ENCODE peak calls at places on chromosomes 13 and 19, in eight cellular contexts. One of them, this sample, is unnamed.

GRCh38 chr13:33642374-33643065 is 175.4 kb upstream of the RFC3 start:
- DNase-seq in foreskin keratinocyte: peak; percentile 87
- DNase-seq in testis: peak; percentile 68
- DNase-seq in left ventricle myocardium inferior: peak; percentile 39
- DNase-seq in lower leg skin: peak; percentile 46
- DNase-seq in progenitor cell of endocrine pancreas: no peak
- DNase-seq in heart right ventricle: no peak
- DNase-seq in foreskin fibroblast: peak; percentile 91
- DNase-seq in this sample: peak; percentile 36

GRCh38 chr13:106570354-106570822 is 2.5 kb upstream of the ARGLU1 start:
- DNase-seq in foreskin keratinocyte: peak; percentile 84
- DNase-seq in testis: peak; percentile 87
- DNase-seq in left ventricle myocardium inferior: peak; percentile 75
- DNase-seq in lower leg skin: peak; percentile 83
- DNase-seq in progenitor cell of endocrine pancreas: peak; percentile 36
- DNase-seq in heart right ventricle: peak; percentile 70
- DNase-seq in foreskin fibroblast: peak; percentile 69
- DNase-seq in this sample: no peak

GRCh38 chr13:111905609-111905945 is 161.4 kb upstream of the SOX1 start:
- DNase-seq in foreskin keratinocyte: no peak
- DNase-seq in testis: no peak
- DNase-seq in left ventricle myocardium inferior: no peak
- DNase-seq in lower leg skin: no peak
- DNase-seq in progenitor cell of endocrine pancreas: no peak
- DNase-seq in heart right ventricle: no peak
- DNase-seq in foreskin fibroblast: no peak
- DNase-seq in this sample: no peak

GRCh38 chr13:48012668-48013067 is 11.6 kb upstream of the SUCLA2 start:
- DNase-seq in foreskin keratinocyte: no peak
- DNase-seq in testis: no peak
- DNase-seq in left ventricle myocardium inferior: no peak
- DNase-seq in lower leg skin: no peak
- DNase-seq in progenitor cell of endocrine pancreas: no peak
- DNase-seq in heart right ventricle: no peak
- DNase-seq in foreskin fibroblast: no peak
- DNase-seq in this sample: no peak

GRCh38 chr19:55229789-55230182 is 1.2 kb upstream of the TMEM86B start:
- DNase-seq in foreskin keratinocyte: no peak
- DNase-seq in testis: no peak
- DNase-seq in left ventricle myocardium inferior: no peak
- DNase-seq in lower leg skin: no peak
- DNase-seq in progenitor cell of endocrine pancreas: no peak
- DNase-seq in heart right ventricle: no peak
- DNase-seq in foreskin fibroblast: no peak
- DNase-seq in this sample: no peak

GRCh38 chr19:52734340-52734892 is 428 bp downstream of the ZNF611 start:
- DNase-seq in foreskin keratinocyte: no peak
- DNase-seq in testis: peak; percentile 18
- DNase-seq in left ventricle myocardium inferior: peak; percentile 24
- DNase-seq in lower leg skin: no peak
- DNase-seq in progenitor cell of endocrine pancreas: no peak
- DNase-seq in heart right ventricle: peak; percentile 26
- DNase-seq in foreskin fibroblast: peak; percentile 39
- DNase-seq in this sample: no peak

GRCh38 chr19:35937345-35938281 is 1.4 kb downstream of the LRFN3 start:
- DNase-seq in foreskin keratinocyte: no peak
- DNase-seq in testis: no peak
- DNase-seq in left ventricle myocardium inferior: no peak
- DNase-seq in lower leg skin: no peak
- DNase-seq in progenitor cell of endocrine pancreas: no peak
- DNase-seq in heart right ventricle: no peak
- DNase-seq in foreskin fibroblast: peak; percentile 7
- DNase-seq in this sample: no peak

GRCh38 chr13:41017744-41018582 is 1.2 kb downstream of the ELF1 start:
- DNase-seq in foreskin keratinocyte: no peak
- DNase-seq in testis: no peak
- DNase-seq in left ventricle myocardium inferior: no peak
- DNase-seq in lower leg skin: no peak
- DNase-seq in progenitor cell of endocrine pancreas: no peak
- DNase-seq in heart right ventricle: no peak
- DNase-seq in foreskin fibroblast: no peak
- DNase-seq in this sample: no peak

GRCh38 chr13:83327091-83327490 is 555.2 kb downstream of the SLITRK1 start:
- DNase-seq in foreskin keratinocyte: no peak
- DNase-seq in testis: no peak
- DNase-seq in left ventricle myocardium inferior: no peak
- DNase-seq in lower leg skin: no peak
- DNase-seq in progenitor cell of endocrine pancreas: no peak
- DNase-seq in heart right ventricle: no peak
- DNase-seq in foreskin fibroblast: peak; percentile 23
- DNase-seq in this sample: no peak

GRCh38 chr19:4977299-4978174 is 8.6 kb downstream of the KDM4B start:
- DNase-seq in foreskin keratinocyte: peak; percentile 49
- DNase-seq in testis: peak; percentile 42
- DNase-seq in left ventricle myocardium inferior: peak; percentile 56
- DNase-seq in lower leg skin: no peak
- DNase-seq in progenitor cell of endocrine pancreas: no peak
- DNase-seq in heart right ventricle: peak; percentile 66
- DNase-seq in foreskin fibroblast: peak; percentile 95
- DNase-seq in this sample: no peak

GRCh38 chr19:45172173-45172572 is 5.9 kb downstream of the TRAPPC6A start:
- DNase-seq in foreskin keratinocyte: no peak
- DNase-seq in testis: no peak
- DNase-seq in left ventricle myocardium inferior: no peak
- DNase-seq in lower leg skin: no peak
- DNase-seq in progenitor cell of endocrine pancreas: no peak
- DNase-seq in heart right ventricle: no peak
- DNase-seq in foreskin fibroblast: no peak
- DNase-seq in this sample: no peak

GRCh38 chr13:41492432-41493267 is 35.3 kb downstream of the RGCC start:
- DNase-seq in foreskin keratinocyte: no peak
- DNase-seq in testis: no peak
- DNase-seq in left ventricle myocardium inferior: no peak
- DNase-seq in lower leg skin: no peak
- DNase-seq in progenitor cell of endocrine pancreas: no peak
- DNase-seq in heart right ventricle: no peak
- DNase-seq in foreskin fibroblast: no peak
- DNase-seq in this sample: no peak

GRCh38 chr19:41302624-41303351 is 7.2 kb upstream of the CCDC97 start:
- DNase-seq in foreskin keratinocyte: no peak
- DNase-seq in testis: no peak
- DNase-seq in left ventricle myocardium inferior: no peak
- DNase-seq in lower leg skin: no peak
- DNase-seq in progenitor cell of endocrine pancreas: no peak
- DNase-seq in heart right ventricle: no peak
- DNase-seq in foreskin fibroblast: no peak
- DNase-seq in this sample: no peak

GRCh38 chr13:109919715-109920375 is 133.5 kb upstream of the IRS2 start:
- DNase-seq in foreskin keratinocyte: no peak
- DNase-seq in testis: no peak
- DNase-seq in left ventricle myocardium inferior: no peak
- DNase-seq in lower leg skin: no peak
- DNase-seq in progenitor cell of endocrine pancreas: no peak
- DNase-seq in heart right ventricle: no peak
- DNase-seq in foreskin fibroblast: peak; percentile 59
- DNase-seq in this sample: no peak

GRCh38 chr19:45779231-45780145 is 2.8 kb downstream of the DMPK start:
- DNase-seq in foreskin keratinocyte: peak; percentile 59
- DNase-seq in testis: peak; percentile 88
- DNase-seq in left ventricle myocardium inferior: peak; percentile 78
- DNase-seq in lower leg skin: peak; percentile 91
- DNase-seq in progenitor cell of endocrine pancreas: peak; percentile 70
- DNase-seq in heart right ventricle: peak; percentile 81
- DNase-seq in foreskin fibroblast: peak; percentile 68
- DNase-seq in this sample: no peak

GRCh38 chr13:76799696-76800095 is 86.5 kb downstream of the KCTD12 start:
- DNase-seq in foreskin keratinocyte: no peak
- DNase-seq in testis: no peak
- DNase-seq in left ventricle myocardium inferior: no peak
- DNase-seq in lower leg skin: no peak
- DNase-seq in progenitor cell of endocrine pancreas: no peak
- DNase-seq in heart right ventricle: no peak
- DNase-seq in foreskin fibroblast: no peak
- DNase-seq in this sample: no peak

GRCh38 chr13:94228781-94229180 is 250.7 kb downstream of the DCT start:
- DNase-seq in foreskin keratinocyte: no peak
- DNase-seq in testis: no peak
- DNase-seq in left ventricle myocardium inferior: no peak
- DNase-seq in lower leg skin: no peak
- DNase-seq in progenitor cell of endocrine pancreas: no peak
- DNase-seq in heart right ventricle: no peak
- DNase-seq in foreskin fibroblast: no peak
- DNase-seq in this sample: no peak

GRCh38 chr19:54792814-54793213 is 10.6 kb upstream of the KIR2DL4 start:
- DNase-seq in foreskin keratinocyte: no peak
- DNase-seq in testis: no peak
- DNase-seq in left ventricle myocardium inferior: no peak
- DNase-seq in lower leg skin: no peak
- DNase-seq in progenitor cell of endocrine pancreas: no peak
- DNase-seq in heart right ventricle: no peak
- DNase-seq in foreskin fibroblast: no peak
- DNase-seq in this sample: no peak

GRCh38 chr19:4051175-4052101 is 15.3 kb downstream of the ZBTB7A start:
- DNase-seq in foreskin keratinocyte: peak; percentile 46
- DNase-seq in testis: no peak
- DNase-seq in left ventricle myocardium inferior: no peak
- DNase-seq in lower leg skin: no peak
- DNase-seq in progenitor cell of endocrine pancreas: no peak
- DNase-seq in heart right ventricle: no peak
- DNase-seq in foreskin fibroblast: peak; percentile 75
- DNase-seq in this sample: peak; percentile 77

GRCh38 chr13:44160549-44161278 is 212.9 kb upstream of the SERP2 start:
- DNase-seq in foreskin keratinocyte: no peak
- DNase-seq in testis: no peak
- DNase-seq in left ventricle myocardium inferior: no peak
- DNase-seq in lower leg skin: no peak
- DNase-seq in progenitor cell of endocrine pancreas: no peak
- DNase-seq in heart right ventricle: no peak
- DNase-seq in foreskin fibroblast: no peak
- DNase-seq in this sample: no peak

GRCh38 chr13:73162912-73163911 is 104.4 kb downstream of the KLF5 start:
- DNase-seq in foreskin keratinocyte: no peak
- DNase-seq in testis: no peak
- DNase-seq in left ventricle myocardium inferior: no peak
- DNase-seq in lower leg skin: no peak
- DNase-seq in progenitor cell of endocrine pancreas: no peak
- DNase-seq in heart right ventricle: no peak
- DNase-seq in foreskin fibroblast: no peak
- DNase-seq in this sample: peak; percentile 83

GRCh38 chr13:70171151-70171550 is 62.9 kb upstream of the KLHL1 start:
- DNase-seq in foreskin keratinocyte: no peak
- DNase-seq in testis: no peak
- DNase-seq in left ventricle myocardium inferior: no peak
- DNase-seq in lower leg skin: no peak
- DNase-seq in progenitor cell of endocrine pancreas: no peak
- DNase-seq in heart right ventricle: no peak
- DNase-seq in foreskin fibroblast: no peak
- DNase-seq in this sample: no peak

GRCh38 chr19:7360393-7360984 is 11.8 kb downstream of the ARHGEF18 start:
- DNase-seq in foreskin keratinocyte: no peak
- DNase-seq in testis: no peak
- DNase-seq in left ventricle myocardium inferior: no peak
- DNase-seq in lower leg skin: no peak
- DNase-seq in progenitor cell of endocrine pancreas: no peak
- DNase-seq in heart right ventricle: no peak
- DNase-seq in foreskin fibroblast: peak; percentile 36
- DNase-seq in this sample: no peak

GRCh38 chr19:22606212-22606553 is 27.9 kb upstream of the ZNF492 start:
- DNase-seq in foreskin keratinocyte: no peak
- DNase-seq in testis: no peak
- DNase-seq in left ventricle myocardium inferior: no peak
- DNase-seq in lower leg skin: peak; percentile 4
- DNase-seq in progenitor cell of endocrine pancreas: no peak
- DNase-seq in heart right ventricle: no peak
- DNase-seq in foreskin fibroblast: no peak
- DNase-seq in this sample: no peak

GRCh38 chr19:16447015-16447384 is 24.8 kb downstream of the EPS15L1 start:
- DNase-seq in foreskin keratinocyte: no peak
- DNase-seq in testis: peak; percentile 83
- DNase-seq in left ventricle myocardium inferior: peak; percentile 82
- DNase-seq in lower leg skin: peak; percentile 75
- DNase-seq in progenitor cell of endocrine pancreas: no peak
- DNase-seq in heart right ventricle: peak; percentile 70
- DNase-seq in foreskin fibroblast: peak; percentile 96
- DNase-seq in this sample: peak; percentile 69

GRCh38 chr19:56987184-56987583 is 132.6 kb upstream of the USP29 start:
- DNase-seq in foreskin keratinocyte: no peak
- DNase-seq in testis: peak; percentile 13
- DNase-seq in left ventricle myocardium inferior: no peak
- DNase-seq in lower leg skin: no peak
- DNase-seq in progenitor cell of endocrine pancreas: no peak
- DNase-seq in heart right ventricle: no peak
- DNase-seq in foreskin fibroblast: no peak
- DNase-seq in this sample: no peak

GRCh38 chr13:51632643-51633357 is 48.5 kb downstream of the WDFY2 start:
- DNase-seq in foreskin keratinocyte: no peak
- DNase-seq in testis: peak; percentile 81
- DNase-seq in left ventricle myocardium inferior: no peak
- DNase-seq in lower leg skin: no peak
- DNase-seq in progenitor cell of endocrine pancreas: no peak
- DNase-seq in heart right ventricle: no peak
- DNase-seq in foreskin fibroblast: no peak
- DNase-seq in this sample: no peak

GRCh38 chr13:53121131-53121773 is 92.6 kb downstream of the OLFM4 start:
- DNase-seq in foreskin keratinocyte: no peak
- DNase-seq in testis: no peak
- DNase-seq in left ventricle myocardium inferior: no peak
- DNase-seq in lower leg skin: no peak
- DNase-seq in progenitor cell of endocrine pancreas: no peak
- DNase-seq in heart right ventricle: no peak
- DNase-seq in foreskin fibroblast: no peak
- DNase-seq in this sample: no peak